ENCODE peak calls at places on chromosomes 11 and 22, in seven cellular contexts. Y, A, N, P, Q, L and C are unnamed samples.

GRCh38 chr22:17230239-17230638 is 11.0 kb upstream of the ADA2 start:
- DNase-seq in A (no peak), N (no peak), Q (no peak), Y (no peak), P (no peak), L (no peak), C (no peak)

GRCh38 chr11:115422013-115422697 is 82.1 kb downstream of the CADM1 start:
- DNase-seq in Q (no peak), N (no peak), A (no peak), Y (no peak), P (no peak), L (peak; percentile 22), C (no peak)

GRCh38 chr11:5284551-5285130 is 14.9 kb upstream of the HBE1 start:
- DNase-seq in Y (no peak), P (no peak), L (no peak), A (no peak), N (no peak), Q (no peak), C (no peak)

GRCh38 chr22:41197808-41198585 is 7.1 kb upstream of the L3MBTL2 start:
- DNase-seq in P (no peak), N (peak; percentile 52), Y (no peak), A (no peak), Q (no peak), L (peak; percentile 41), C (no peak)

GRCh38 chr22:30235687-30236170 is 10.8 kb downstream of the LIF start:
- DNase-seq in L (no peak), P (no peak), A (peak; percentile 77), Y (no peak), Q (no peak), N (no peak), C (peak; percentile 90)

GRCh38 chr22:27719535-27720227 is 81.9 kb downstream of the MN1 start:
- DNase-seq in Q (peak; percentile 30), N (no peak), A (no peak), L (no peak), Y (no peak), P (peak; percentile 77), C (no peak)

GRCh38 chr11:830295-831131 is 2.2 kb upstream of the CD151 start:
- DNase-seq in N (peak; percentile 83), Y (no peak), A (peak; percentile 70), L (peak; percentile 90), Q (no peak), P (no peak), C (no peak)

GRCh38 chr11:107457558-107458271 is at the start of gene CWF19L2:
- DNase-seq in Y (peak; percentile 80), Q (peak; percentile 95), L (peak; percentile 97), P (peak; percentile 85), N (peak; percentile 90), A (peak; percentile 97), C (peak; percentile 74)

GRCh38 chr22:27377501-27377900 is 424.1 kb downstream of the MN1 start:
- DNase-seq in N (no peak), P (no peak), Q (no peak), Y (no peak), L (no peak), A (no peak), C (no peak)

GRCh38 chr11:96021901-96022650 is 98.2 kb upstream of the MTMR2 start:
- DNase-seq in L (no peak), N (no peak), Q (no peak), P (no peak), A (no peak), Y (no peak), C (no peak)

GRCh38 chr22:27881404-27881803 is 37.7 kb downstream of the PITPNB start:
- DNase-seq in Q (peak; percentile 37), A (peak; percentile 72), N (peak; percentile 30), P (peak; percentile 56), L (no peak), Y (no peak), C (no peak)

GRCh38 chr11:84812351-84813083 is 814.6 kb downstream of the DLG2 start:
- DNase-seq in Q (peak; percentile 15), P (no peak), A (no peak), Y (no peak), N (no peak), L (no peak), C (no peak)

GRCh38 chr22:37749831-37750595 is 53.2 kb downstream of the TRIOBP start:
- DNase-seq in P (no peak), A (peak; percentile 59), N (peak; percentile 46), Y (no peak), L (peak; percentile 33), Q (peak; percentile 87), C (no peak)

GRCh38 chr22:45198463-45198795 is 34.7 kb downstream of the NUP50 start:
- DNase-seq in Q (no peak), P (no peak), L (no peak), A (no peak), Y (no peak), N (no peak), C (no peak)

GRCh38 chr22:29830585-29830984 is 7.5 kb downstream of the ASCC2 start:
- DNase-seq in Y (no peak), A (no peak), P (no peak), L (no peak), Q (peak; percentile 26), N (peak; percentile 68), C (no peak)

GRCh38 chr11:119734788-119735187 is 5.8 kb upstream of the NECTIN1 start:
- DNase-seq in N (no peak), A (no peak), P (no peak), Y (no peak), L (no peak), Q (no peak), C (no peak)

GRCh38 chr22:37854946-37855345 is 5.7 kb downstream of the EIF3L start:
- DNase-seq in Q (no peak), L (no peak), Y (no peak), A (no peak), N (no peak), P (no peak), C (no peak)

GRCh38 chr11:64619811-64620285 is 28.8 kb downstream of the SLC22A12 start:
- DNase-seq in L (peak; percentile 57), Q (peak; percentile 73), A (peak; percentile 80), P (no peak), Y (no peak), N (no peak), C (no peak)

GRCh38 chr11:6818967-6819366 is 19.5 kb upstream of the OR6A2 start:
- DNase-seq in L (no peak), N (no peak), Q (no peak), A (no peak), Y (no peak), P (no peak), C (no peak)

GRCh38 chr11:130262424-130262823 is 52.3 kb downstream of the ZBTB44 start:
- DNase-seq in L (no peak), N (no peak), Y (no peak), Q (no peak), A (no peak), P (no peak), C (no peak)
- TF ChIP-seq CTCF in L (no peak), N (no peak), Y (no peak), Q (no peak), A (no peak), P (no peak), C (no peak)

GRCh38 chr11:61297341-61297740 is 2.2 kb upstream of the VWCE start:
- DNase-seq in Q (no peak), N (no peak), P (no peak), Y (no peak), A (no peak), L (no peak), C (no peak)

GRCh38 chr11:61297741-61298140 is 2.6 kb upstream of the VWCE start:
- DNase-seq in L (no peak), P (no peak), Y (no peak), Q (peak; percentile 99), N (no peak), A (peak; percentile 97), C (peak; percentile 40)

GRCh38 chr11:61295596-61295926 is 445 bp upstream of the VWCE start:
- DNase-seq in Q (no peak), L (no peak), P (peak; percentile 52), A (no peak), Y (no peak), N (no peak), C (no peak)

GRCh38 chr11:61293869-61294716 is 1.0 kb downstream of the VWCE start:
- DNase-seq in Q (peak; percentile 66), P (peak; percentile 55), N (peak; percentile 58), Y (no peak), A (peak; percentile 70), L (peak; percentile 40), C (no peak)

GRCh38 chr11:61294717-61295595 is at the start of gene VWCE:
- DNase-seq in N (peak; percentile 47), Q (peak; percentile 33), Y (peak; percentile 42), P (peak; percentile 74), L (peak; percentile 86), A (peak; percentile 64), C (no peak)
- TF ChIP-seq CTCF in N (no peak), Q (no peak), Y (no peak), P (peak; percentile 21), L (peak; percentile 43), A (peak; percentile 15), C (peak; percentile 38)

GRCh38 chr22:47106806-47107205 is 344.4 kb downstream of the TBC1D22A start:
- DNase-seq in A (no peak), P (no peak), L (no peak), N (no peak), Y (no peak), Q (no peak), C (no peak)

GRCh38 chr22:47102081-47102480 is 339.6 kb downstream of the TBC1D22A start:
- DNase-seq in P (no peak), L (no peak), N (no peak), Y (no peak), A (no peak), Q (no peak), C (no peak)

GRCh38 chr22:47107431-47107830 is 345.0 kb downstream of the TBC1D22A start:
- DNase-seq in Q (peak; percentile 80), N (no peak), L (no peak), A (peak; percentile 69), P (no peak), Y (no peak), C (peak; percentile 69)

GRCh38 chr22:47102648-47103047 is 340.2 kb downstream of the TBC1D22A start:
- DNase-seq in Q (no peak), N (no peak), A (no peak), L (no peak), P (no peak), Y (no peak), C (no peak)

GRCh38 chr22:47105085-47105484 is 342.6 kb downstream of the TBC1D22A start:
- DNase-seq in N (no peak), L (no peak), Q (no peak), P (no peak), Y (no peak), A (no peak), C (no peak)
- TF ChIP-seq CTCF in N (no peak), L (no peak), Q (no peak), P (no peak), Y (no peak), A (no peak), C (no peak)

GRCh38 chr11:46162700-46163099 is 41.4 kb upstream of the PHF21A start:
- DNase-seq in A (no peak), Q (no peak), Y (no peak), L (no peak), N (no peak), P (no peak), C (no peak)

GRCh38 chr11:46159694-46160093 is 38.4 kb upstream of the PHF21A start:
- DNase-seq in A (no peak), P (no peak), Y (no peak), Q (no peak), N (no peak), L (no peak), C (no peak)

GRCh38 chr11:46161201-46161600 is 39.9 kb upstream of the PHF21A start:
- DNase-seq in L (no peak), P (no peak), Q (no peak), N (no peak), A (no peak), Y (no peak), C (no peak)

GRCh38 chr11:46160100-46160499 is 38.8 kb upstream of the PHF21A start:
- DNase-seq in Y (no peak), N (no peak), P (no peak), A (no peak), L (peak; percentile 10), Q (no peak), C (no peak)
- TF ChIP-seq CTCF in Y (no peak), N (no peak), P (no peak), A (no peak), L (no peak), Q (no peak), C (no peak)